ENCODE peak calls at places on chromosomes 6 and 20, in five cellular contexts. X is neural progenitor cell, G is MM.1S, V is HCT116, P is SK-N-SH. D is an unnamed sample.

GRCh38 chr6:16184129-16184528 is 54.3 kb upstream of the GMPR start:
- DNase-seq in X (peak; percentile 28), G (peak; percentile 40), V (peak; percentile 48), P (no peak), D (peak; percentile 71)

GRCh38 chr6:17987576-17988421 is at the start of gene KIF13A:
- DNase-seq in X (peak; percentile 81), G (peak; percentile 65), V (no peak), P (peak; percentile 93), D (peak; percentile 71)

GRCh38 chr20:58639182-58640146 is 11.6 kb upstream of the STX16 start:
- DNase-seq in X (no peak), G (no peak), V (no peak), P (no peak), D (no peak)

GRCh38 chr6:160730911-160731310 is 28.9 kb downstream of the PLG start:
- DNase-seq in X (peak; percentile 13), G (no peak), V (no peak), P (no peak), D (peak; percentile 25)

GRCh38 chr6:158475344-158476302 is 84.3 kb upstream of the TMEM181 start:
- DNase-seq in X (peak; percentile 20), G (no peak), V (no peak), P (no peak), D (peak; percentile 67)

GRCh38 chr6:43977404-43978111 is 149.7 kb downstream of the MRPL14 start:
- DNase-seq in X (no peak), G (peak; percentile 85), V (no peak), P (no peak), D (no peak)

GRCh38 chr6:140571139-140571538 is 1196.7 kb upstream of the CITED2 start:
- DNase-seq in X (no peak), G (no peak), V (no peak), P (no peak), D (no peak)

GRCh38 chr6:27250955-27251671 is 3.6 kb downstream of the PRSS16 start:
- DNase-seq in X (peak; percentile 97), G (peak; percentile 87), V (peak; percentile 77), P (peak; percentile 59), D (peak; percentile 89)

GRCh38 chr20:17226410-17227198 is at the start of gene PCSK2:
- DNase-seq in X (peak; percentile 97), G (no peak), V (no peak), P (peak; percentile 90), D (no peak)

GRCh38 chr20:58092871-58093270 is 135.6 kb downstream of the ANKRD60 start:
- DNase-seq in X (no peak), G (no peak), V (no peak), P (no peak), D (no peak)

GRCh38 chr6:42745083-42745637 is 743 bp downstream of the TBCC start:
- DNase-seq in X (peak; percentile 44), G (peak; percentile 50), V (no peak), P (peak; percentile 47), D (no peak)

GRCh38 chr20:13333793-13334192 is 112.7 kb downstream of the ISM1 start:
- DNase-seq in X (no peak), G (no peak), V (no peak), P (no peak), D (peak; percentile 16)

GRCh38 chr6:29439006-29439405 is at the start of gene OR10C1:
- DNase-seq in X (no peak), G (no peak), V (no peak), P (no peak), D (no peak)

GRCh38 chr20:5727018-5727515 is 23.1 kb upstream of the SHLD1 start:
- DNase-seq in X (no peak), G (no peak), V (no peak), P (no peak), D (no peak)

GRCh38 chr6:117272032-117272866 is 6.9 kb downstream of the VGLL2 start:
- DNase-seq in X (peak; percentile 20), G (no peak), V (no peak), P (no peak), D (no peak)

GRCh38 chr6:32868257-32868788 is 14.3 kb downstream of the PSMB9 start:
- DNase-seq in X (peak; percentile 85), G (peak; percentile 79), V (peak; percentile 63), P (peak; percentile 58), D (peak; percentile 87)

GRCh38 chr6:26401389-26401986 is 587 bp upstream of the BTN3A1 start:
- DNase-seq in X (no peak), G (peak; percentile 32), V (no peak), P (no peak), D (no peak)

GRCh38 chr6:103154779-103155572 is 1704.7 kb downstream of the HACE1 start:
- DNase-seq in X (no peak), G (no peak), V (no peak), P (no peak), D (no peak)

GRCh38 chr6:165183071-165183470 is 126.3 kb downstream of the C6orf118 start:
- DNase-seq in X (no peak), G (no peak), V (no peak), P (no peak), D (no peak)

GRCh38 chr6:56040271-56040670 is 164.9 kb upstream of the BMP5 start:
- DNase-seq in X (no peak), G (peak; percentile 15), V (no peak), P (no peak), D (peak; percentile 12)

GRCh38 chr6:157552171-157552747 is 171.3 kb downstream of the ZDHHC14 start:
- DNase-seq in X (peak; percentile 90), G (no peak), V (no peak), P (no peak), D (peak; percentile 55)

GRCh38 chr20:23195635-23196034 is 109.5 kb upstream of the CD93 start:
- DNase-seq in X (no peak), G (no peak), V (no peak), P (no peak), D (no peak)

GRCh38 chr6:145815351-145815772 is 767 bp upstream of the FBXO30 start:
- DNase-seq in X (no peak), G (no peak), V (no peak), P (peak; percentile 74), D (no peak)

GRCh38 chr20:13552061-13552460 is 86.7 kb downstream of the TASP1 start:
- DNase-seq in X (no peak), G (no peak), V (no peak), P (no peak), D (peak; percentile 95)

GRCh38 chr6:125191916-125192609 is 38.5 kb downstream of the TPD52L1 start:
- DNase-seq in X (peak; percentile 65), G (peak; percentile 73), V (peak; percentile 58), P (peak; percentile 41), D (peak; percentile 82)

GRCh38 chr20:50110141-50111047 is 2.6 kb downstream of the UBE2V1 start:
- DNase-seq in X (no peak), G (peak; percentile 80), V (no peak), P (no peak), D (peak; percentile 91)

GRCh38 chr6:13478525-13478962 is 8.9 kb downstream of the GFOD1 start:
- DNase-seq in X (no peak), G (no peak), V (no peak), P (no peak), D (no peak)

GRCh38 chr6:122798099-122798641 is 9.1 kb downstream of the SMPDL3A start:
- DNase-seq in X (no peak), G (no peak), V (peak; percentile 83), P (no peak), D (peak; percentile 88)

GRCh38 chr6:137764464-137764863 is 102.6 kb upstream of the TNFAIP3 start:
- DNase-seq in X (no peak), G (no peak), V (no peak), P (no peak), D (peak; percentile 79)

DNA sequence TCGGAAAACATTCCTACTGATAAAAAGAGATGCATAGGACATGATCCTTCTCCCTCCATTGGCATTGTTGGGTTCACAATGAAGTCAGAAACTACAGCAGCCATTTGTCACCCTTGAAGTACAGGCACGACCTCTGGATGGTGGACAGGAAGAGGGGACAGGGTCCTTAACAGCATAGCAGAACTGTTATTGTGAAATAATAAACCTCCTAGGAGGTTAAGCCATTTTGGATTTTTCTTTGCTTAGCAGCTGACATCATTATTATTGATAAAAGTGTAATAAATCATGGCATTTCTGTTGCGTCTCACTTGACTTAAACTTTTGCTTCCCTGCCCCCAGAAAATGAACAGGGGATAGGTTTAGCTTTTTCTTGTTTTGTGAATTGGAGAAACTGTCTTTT is 134.3 kb upstream of the SASH1 start:
- DNase-seq in X (no peak), G (no peak), V (no peak), P (no peak), D (no peak)
- TF ChIP-seq CTCF in X (no peak), G (no peak), V (no peak), P (no peak), D (no peak)

DNA sequence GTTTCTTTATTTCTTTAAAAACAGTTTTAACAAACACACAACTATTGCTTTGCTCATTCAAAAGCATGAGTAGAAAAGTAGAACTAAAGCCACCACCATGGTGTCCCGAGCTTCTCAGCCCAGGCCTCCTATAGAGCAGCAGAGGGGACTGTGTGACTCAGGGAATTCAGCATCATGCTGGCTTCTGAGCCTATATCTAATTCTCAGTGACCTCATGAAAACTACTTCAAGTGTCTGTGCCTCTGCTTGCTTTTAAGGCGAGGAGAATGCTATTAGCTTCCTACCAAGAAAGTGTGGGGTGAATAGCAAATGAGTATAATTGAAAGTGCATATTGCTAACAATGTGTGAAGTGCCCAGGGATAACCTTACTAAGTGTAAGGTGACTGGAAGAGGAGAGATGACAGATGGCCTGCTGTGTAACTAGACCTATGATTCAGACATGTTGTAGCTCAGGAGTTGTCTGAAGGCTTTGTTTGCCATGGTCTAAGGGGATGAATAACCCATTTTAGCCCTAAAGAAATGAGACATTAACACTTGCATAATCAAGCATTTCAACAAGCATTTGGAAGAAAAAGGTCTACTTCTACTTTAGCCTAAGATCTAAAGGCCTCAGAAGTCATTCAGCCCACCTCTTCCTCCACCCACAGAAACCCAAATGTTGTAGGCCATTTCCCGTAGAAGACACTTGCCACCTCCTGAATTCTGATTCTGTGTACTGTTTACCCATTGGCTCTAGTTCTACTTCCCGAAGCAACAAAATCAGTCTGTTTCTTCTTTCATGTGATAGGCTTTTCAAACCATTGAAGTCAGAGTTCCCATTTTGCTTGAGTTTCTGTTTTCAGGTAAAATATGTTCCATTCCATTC is 121.5 kb upstream of the ARG1 start:
- DNase-seq in X (no peak), G (no peak), V (no peak), P (no peak), D (no peak)
- TF ChIP-seq EZH2phosphoT487 in X (no peak), G (no peak), V (no peak), P (no peak), D (no peak)

DNA sequence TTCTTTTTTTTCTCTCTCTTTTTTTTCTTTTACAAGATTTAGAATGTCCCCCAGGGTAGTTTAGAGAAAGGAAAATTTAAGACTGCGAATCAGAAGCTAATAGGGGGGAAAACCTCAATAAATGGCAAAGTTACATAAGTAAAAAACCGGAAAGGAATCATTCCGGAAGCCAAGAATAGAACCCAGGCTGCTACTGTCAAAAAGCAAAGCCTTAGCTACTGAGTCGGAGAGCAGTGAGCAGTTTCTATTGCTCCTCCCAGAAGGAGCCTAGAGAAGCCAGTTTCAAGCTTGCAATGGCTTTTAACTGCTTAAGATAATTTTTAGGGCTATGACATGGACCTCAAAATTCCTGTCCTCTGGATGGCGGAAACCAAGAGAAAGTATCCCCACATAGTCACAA is 31.6 kb downstream of the SAMD5 start:
- DNase-seq in X (no peak), G (no peak), V (no peak), P (no peak), D (no peak)
- H3K9ac ChIP-seq in X (no peak overlapping the region), G (no peak overlapping the region), V (no peak overlapping the region), P (no peak overlapping the region), D (no peak overlapping the region)

DNA sequence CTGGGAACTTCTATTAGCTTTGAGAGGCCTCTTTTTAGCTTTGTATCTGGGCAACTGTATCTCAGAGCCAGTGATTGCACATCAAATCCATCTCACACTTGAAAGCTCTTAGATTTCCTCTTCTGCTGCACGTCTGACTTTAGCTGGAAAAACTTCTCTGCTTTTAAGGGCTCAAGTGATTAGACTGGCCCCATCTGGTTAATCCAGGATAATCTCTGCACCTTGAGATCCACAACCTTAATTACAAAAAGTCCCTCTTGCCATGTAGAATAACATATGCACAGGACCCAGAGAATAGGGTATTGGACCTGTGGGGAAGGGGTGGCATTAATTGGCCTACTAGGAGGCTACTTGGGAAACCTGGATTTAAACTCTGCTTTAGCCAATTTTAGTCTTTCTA is 24.2 kb downstream of the KLHL31 start:
- DNase-seq in X (peak; percentile 13), G (no peak), V (no peak), P (no peak), D (no peak)
- TF ChIP-seq CTCF in X (no peak), G (no peak), V (no peak), P (no peak), D (no peak)